ENCODE peak calls at places on chromosome 3, in nine cellular contexts. W, R, P, M, F, L, D, U and J are unnamed samples.
A peak's percentile ranks its signal among the peaks of the same experiment; 100 is the strongest.

GRCh38 chr3:130850044-130850797 is 43.7 kb upstream of the ATP2C1 start:
- DNase-seq in W (peak; percentile 70), R (peak; percentile 31), P (peak; percentile 38), M (no peak), F (no peak), L (peak; percentile 18), D (no peak), U (peak; percentile 97), J (no peak)

GRCh38 chr3:21785765-21786453 is 34.9 kb upstream of the ZNF385D start:
- DNase-seq in W (no peak), R (no peak), P (no peak), M (no peak), F (no peak), L (no peak), D (no peak), U (no peak), J (no peak)

GRCh38 chr3:89266074-89266473 is 158.7 kb downstream of the EPHA3 start:
- DNase-seq in W (no peak), R (no peak), P (no peak), M (no peak), F (no peak), L (no peak), D (no peak), U (peak; percentile 42), J (no peak)

GRCh38 chr3:126005951-126006350 is 37.0 kb downstream of the ROPN1B start:
- DNase-seq in W (peak; percentile 89), R (peak; percentile 3), P (no peak), M (no peak), F (no peak), L (no peak), D (no peak), U (no peak), J (no peak)

GRCh38 chr3:182794806-182795369 is 1.6 kb downstream of the ATP11B start:
- DNase-seq in W (peak; percentile 54), R (no peak), P (no peak), M (no peak), F (no peak), L (no peak), D (no peak), U (no peak), J (no peak)

GRCh38 chr3:126350502-126351085 is 6.6 kb downstream of the KLF15 start:
- DNase-seq in W (no peak), R (no peak), P (no peak), M (no peak), F (no peak), L (no peak), D (no peak), U (peak; percentile 1), J (no peak)

GRCh38 chr3:105827959-105828358 is 40.9 kb downstream of the CBLB start:
- DNase-seq in W (peak; percentile 90), R (peak; percentile 84), P (peak; percentile 5), M (peak; percentile 73), F (peak; percentile 54), L (peak; percentile 55), D (no peak), U (no peak), J (no peak)

GRCh38 chr3:85867072-85867471 is 908.3 kb downstream of the CADM2 start:
- DNase-seq in W (no peak), R (no peak), P (no peak), M (no peak), F (no peak), L (no peak), D (no peak), U (no peak), J (no peak)

GRCh38 chr3:111811811-111812210 is 47.3 kb upstream of the PHLDB2 start:
- DNase-seq in W (no peak), R (peak; percentile 25), P (no peak), M (no peak), F (no peak), L (no peak), D (no peak), U (no peak), J (no peak)

GRCh38 chr3:111810909-111811308 is 48.2 kb upstream of the PHLDB2 start:
- DNase-seq in W (peak; percentile 91), R (peak; percentile 98), P (no peak), M (peak; percentile 43), F (no peak), L (peak; percentile 32), D (no peak), U (no peak), J (no peak)

GRCh38 chr3:111807826-111808225 is 51.2 kb upstream of the PHLDB2 start:
- DNase-seq in W (no peak), R (no peak), P (no peak), M (no peak), F (no peak), L (no peak), D (no peak), U (no peak), J (no peak)

GRCh38 chr3:111808439-111808838 is 50.6 kb upstream of the PHLDB2 start:
- DNase-seq in W (peak; percentile 55), R (peak; percentile 72), P (no peak), M (no peak), F (no peak), L (no peak), D (no peak), U (no peak), J (no peak)

GRCh38 chr3:111809196-111809595 is 49.9 kb upstream of the PHLDB2 start:
- DNase-seq in W (peak; percentile 46), R (no peak), P (no peak), M (no peak), F (no peak), L (no peak), D (no peak), U (no peak), J (no peak)
- H3K4me1 ChIP-seq in W (peaks cover 61% of the 10 kb centered on the region), R (peaks cover 59% of the 10 kb centered on the region), P (peaks cover 46% of the 10 kb centered on the region), M (peaks cover 48% of the 10 kb centered on the region), F (peaks cover 3% of the 10 kb centered on the region), L (peaks cover 39% of the 10 kb centered on the region), D (no peaks in the 10 kb centered on the region), U (no peaks in the 10 kb centered on the region), J (no peaks in the 10 kb centered on the region)

GRCh38 chr3:49867871-49868321 is 1.8 kb downstream of the CAMKV start:
- DNase-seq in W (peak; percentile 65), R (peak; percentile 32), P (no peak), M (no peak), F (peak; percentile 92), L (peak; percentile 74), D (peak; percentile 30), U (no peak), J (peak; percentile 88)

GRCh38 chr3:49864505-49864904 is 5.2 kb downstream of the CAMKV start:
- DNase-seq in W (no peak), R (no peak), P (no peak), M (no peak), F (no peak), L (no peak), D (no peak), U (no peak), J (no peak)

GRCh38 chr3:49868951-49869454 is 703 bp downstream of the CAMKV start:
- DNase-seq in W (no peak), R (no peak), P (peak; percentile 82), M (no peak), F (peak; percentile 80), L (no peak), D (no peak), U (no peak), J (peak; percentile 62)

GRCh38 chr3:49867400-49867799 is 2.3 kb downstream of the CAMKV start:
- DNase-seq in W (no peak), R (no peak), P (no peak), M (no peak), F (peak; percentile 52), L (no peak), D (no peak), U (no peak), J (no peak)

DNA sequence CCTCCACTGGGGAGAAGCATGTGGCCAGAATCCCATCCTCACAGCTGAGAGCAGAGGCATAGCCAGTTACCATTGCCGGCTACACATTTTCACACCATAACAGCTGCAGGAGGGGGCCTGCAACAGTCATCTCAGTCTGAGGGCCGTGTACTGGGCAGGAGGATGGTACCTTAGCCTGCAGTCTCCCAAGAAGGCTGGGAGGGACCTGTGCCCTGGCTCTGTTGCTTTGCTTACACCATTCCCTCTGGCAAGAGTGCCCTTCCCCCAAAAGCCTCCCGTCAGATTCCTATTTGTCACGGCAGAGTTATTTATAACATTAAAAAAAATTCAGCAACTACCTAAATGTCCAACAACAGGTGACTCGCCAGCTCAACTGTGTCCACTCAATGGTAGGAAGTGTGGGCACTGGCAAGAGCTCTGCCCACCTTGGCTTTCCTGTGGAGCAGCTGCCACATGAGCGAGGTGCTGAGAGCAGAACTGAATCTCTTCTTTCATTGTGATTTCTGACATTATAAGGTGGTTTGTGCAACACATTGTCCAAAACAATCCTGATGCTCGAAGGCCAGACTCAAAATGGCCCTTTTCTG is 4.4 kb downstream of the CAMKV start:
- DNase-seq in W (no peak), R (no peak), P (no peak), M (no peak), F (no peak), L (no peak), D (no peak), U (no peak), J (no peak)
- TF ChIP-seq EZH2phosphoT487 in W (no peak), R (no peak), P (no peak), M (no peak), F (no peak), L (no peak), D (no peak), U (no peak), J (no peak)

DNA sequence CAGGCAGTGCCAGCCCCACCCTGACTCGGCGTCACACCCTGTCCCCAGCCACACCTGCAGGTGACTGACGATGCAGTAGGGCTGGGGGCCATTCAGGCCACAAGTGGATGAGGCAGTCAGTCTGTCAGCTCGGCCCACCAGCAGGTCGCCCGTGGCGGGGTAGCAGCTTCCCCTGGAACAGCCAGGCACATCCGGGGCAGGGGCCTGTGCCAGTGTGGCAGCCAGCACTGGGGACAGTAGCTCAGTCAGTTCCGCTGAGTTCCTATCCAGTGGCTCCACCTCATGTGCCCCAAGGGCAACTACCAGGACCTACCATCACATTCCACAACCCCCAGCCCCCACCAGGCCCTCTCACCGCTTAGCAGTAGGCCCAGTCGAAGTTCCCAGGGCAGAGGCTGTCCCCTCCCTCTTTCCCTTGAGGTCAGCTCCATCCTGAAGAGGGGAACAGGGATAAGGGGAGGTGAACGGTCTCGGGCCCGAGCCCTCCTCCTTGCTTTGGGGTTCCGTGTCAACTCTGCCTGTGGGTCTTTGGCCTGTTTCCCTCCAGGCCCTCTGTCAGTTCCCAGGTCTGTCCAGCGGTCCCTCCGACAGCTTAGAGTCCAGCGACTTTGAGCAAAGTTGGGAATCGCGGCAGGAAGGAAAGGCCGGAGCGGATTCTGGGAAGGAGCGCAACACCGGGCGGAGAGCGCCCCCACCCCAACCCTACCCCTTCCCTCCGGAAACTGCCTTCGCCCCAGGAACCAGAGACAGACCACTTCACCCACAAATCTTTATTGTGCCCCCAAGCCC is at the start of gene LAMB2:
- DNase-seq in W (peak; percentile 82), R (peak; percentile 82), P (peak; percentile 86), M (peak; percentile 66), F (peak; percentile 93), L (peak; percentile 83), D (no peak), U (no peak), J (peak; percentile 89)
- H3K4me3 ChIP-seq in W (peak within 1 kb of the TSS; percentile 91), R (peak within 1 kb of the TSS; percentile 91), P (peak within 1 kb of the TSS; percentile 81), M (peak within 1 kb of the TSS; percentile 70), F (peak within 1 kb of the TSS; percentile 97), L (peak within 1 kb of the TSS; percentile 99), D (no peak within 1 kb of the TSS), U (no peak within 1 kb of the TSS), J (peak within 1 kb of the TSS; percentile 68)

DNA sequence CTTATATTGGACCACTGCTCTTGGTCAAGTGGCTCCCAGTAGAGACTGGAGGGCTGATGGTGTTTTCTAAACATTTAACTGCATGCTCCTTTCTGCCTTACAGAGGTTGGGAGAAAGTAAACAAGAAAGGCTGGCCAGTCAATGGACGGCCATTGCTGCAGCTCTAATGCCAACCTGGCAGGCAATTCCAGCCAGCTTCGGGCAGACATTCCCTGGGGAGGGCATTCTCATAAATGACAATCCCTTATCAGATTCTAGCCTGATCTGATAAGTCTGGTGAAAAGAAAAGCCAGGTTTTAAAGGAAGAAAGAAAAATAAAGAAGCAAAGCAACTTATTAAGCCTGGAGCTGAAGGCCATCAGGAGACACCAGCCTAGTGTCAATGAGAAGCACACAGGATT is 60.7 kb downstream of the FRMD4B start:
- DNase-seq in W (no peak), R (no peak), P (no peak), M (no peak), F (no peak), L (no peak), D (no peak), U (no peak), J (no peak)
- H3K4me1 ChIP-seq in W (no peaks in the 10 kb centered on the region), R (no peaks in the 10 kb centered on the region), P (peaks cover 17% of the 10 kb centered on the region), M (no peaks in the 10 kb centered on the region), F (peaks cover 4% of the 10 kb centered on the region), L (no peaks in the 10 kb centered on the region), D (peaks cover 54% of the 10 kb centered on the region), U (peaks cover 58% of the 10 kb centered on the region), J (no peaks in the 10 kb centered on the region)